ENCODE peak calls at places on chromosomes 4 and X, in nine cellular contexts. Q, R, H, B, M, U, O, X and G are unnamed samples.

GRCh38 chr4:74755486-74755885 is 38.8 kb downstream of the BTC start:
- DNase-seq in Q (no peak), R (no peak), H (no peak), B (no peak), M (no peak), U (no peak), O (no peak), X (no peak), G (peak)

GRCh38 chrX:69015564-69016218 is 149.6 kb downstream of the PJA1 start:
- DNase-seq in Q (no peak), R (no peak), H (no peak), B (no peak), M (no peak), U (no peak), O (no peak), X (no peak), G (no peak)

GRCh38 chr4:10115657-10116624 is 658 bp downstream of the WDR1 start:
- DNase-seq in Q (peak), R (peak), H (peak), B (no peak), M (peak), U (no peak), O (peak), X (peak), G (peak)

GRCh38 chrX:47278684-47279083 is 45.9 kb downstream of the USP11 start:
- DNase-seq in Q (peak), R (no peak), H (no peak), B (peak), M (peak), U (peak), O (no peak), X (no peak), G (peak)

GRCh38 chrX:44871114-44871645 is 1.8 kb upstream of the KDM6A start:
- DNase-seq in Q (no peak), R (no peak), H (no peak), B (no peak), M (peak), U (no peak), O (no peak), X (no peak), G (peak)

GRCh38 chr4:16116019-16116418 is 32.2 kb upstream of the PROM1 start:
- DNase-seq in Q (no peak), R (no peak), H (no peak), B (no peak), M (no peak), U (no peak), O (peak), X (no peak), G (no peak)

GRCh38 chr4:149347139-149347538 is 468.5 kb downstream of the IQCM start:
- DNase-seq in Q (no peak), R (no peak), H (no peak), B (peak), M (no peak), U (peak), O (no peak), X (no peak), G (peak)

GRCh38 chr4:160318567-160319220 is 1215.8 kb downstream of the RAPGEF2 start:
- DNase-seq in Q (no peak), R (peak), H (no peak), B (no peak), M (peak), U (peak), O (no peak), X (no peak), G (no peak)

GRCh38 chr4:40552536-40552935 is 77.1 kb downstream of the RBM47 start:
- DNase-seq in Q (no peak), R (no peak), H (no peak), B (no peak), M (peak), U (peak), O (peak), X (no peak), G (no peak)

GRCh38 chrX:34656842-34657780 is at the start of gene TMEM47:
- DNase-seq in Q (peak), R (no peak), H (no peak), B (peak), M (peak), U (peak), O (peak), X (peak), G (peak)

GRCh38 chr4:36687681-36688080 is 406.3 kb downstream of the DTHD1 start:
- DNase-seq in Q (no peak), R (no peak), H (no peak), B (no peak), M (no peak), U (no peak), O (no peak), X (no peak), G (no peak)

GRCh38 chr4:8058031-8058479 is 100.6 kb downstream of the ABLIM2 start:
- DNase-seq in Q (no peak), R (no peak), H (no peak), B (no peak), M (no peak), U (no peak), O (no peak), X (no peak), G (no peak)

GRCh38 chr4:85862896-85863295 is 387.9 kb downstream of the ARHGAP24 start:
- DNase-seq in Q (no peak), R (no peak), H (no peak), B (no peak), M (no peak), U (no peak), O (no peak), X (no peak), G (no peak)

GRCh38 chr4:89298788-89299152 is 8.8 kb downstream of the GPRIN3 start:
- DNase-seq in Q (peak), R (no peak), H (peak), B (no peak), M (peak), U (peak), O (no peak), X (no peak), G (peak)

GRCh38 chr4:80138556-80139538 is 58.5 kb upstream of the PRDM8 start:
- DNase-seq in Q (peak), R (no peak), H (no peak), B (peak), M (peak), U (peak), O (no peak), X (no peak), G (peak)

GRCh38 chr4:139950568-139950967 is 203.4 kb downstream of the MAML3 start:
- DNase-seq in Q (peak), R (no peak), H (no peak), B (no peak), M (no peak), U (peak), O (no peak), X (no peak), G (peak)

GRCh38 chrX:31233941-31234496 is 162.2 kb upstream of the FTHL17 start:
- DNase-seq in Q (no peak), R (no peak), H (peak), B (no peak), M (no peak), U (no peak), O (peak), X (no peak), G (no peak)

GRCh38 chrX:132114607-132115006 is 13.2 kb downstream of the FRMD7 start:
- DNase-seq in Q (no peak), R (no peak), H (no peak), B (no peak), M (no peak), U (no peak), O (no peak), X (no peak), G (no peak)

GRCh38 chr4:47312170-47312569 is 151.3 kb downstream of the COMMD8 start:
- DNase-seq in Q (no peak), R (no peak), H (no peak), B (no peak), M (no peak), U (peak), O (no peak), X (no peak), G (no peak)

GRCh38 chrX:99301990-99302389 is 1108.1 kb downstream of the PCDH19 start:
- DNase-seq in Q (no peak), R (no peak), H (peak), B (no peak), M (peak), U (no peak), O (no peak), X (peak), G (peak)

GRCh38 chr4:154574311-154574710 is 11.5 kb downstream of the FGB start:
- DNase-seq in Q (no peak), R (no peak), H (no peak), B (peak), M (no peak), U (no peak), O (no peak), X (no peak), G (no peak)

GRCh38 chr4:4428966-4429875 is 42.3 kb downstream of the NSG1 start:
- DNase-seq in Q (no peak), R (no peak), H (no peak), B (no peak), M (no peak), U (no peak), O (no peak), X (no peak), G (no peak)

GRCh38 chrX:19382500-19383145 is 38.9 kb downstream of the PDHA1 start:
- DNase-seq in Q (peak), R (peak), H (peak), B (peak), M (peak), U (no peak), O (peak), X (peak), G (peak)

GRCh38 chr4:184747034-184747830 is 13.3 kb upstream of the CENPU start:
- DNase-seq in Q (peak), R (no peak), H (no peak), B (no peak), M (no peak), U (no peak), O (peak), X (no peak), G (no peak)

GRCh38 chr4:185872747-185873380 is 60.9 kb upstream of the SORBS2 start:
- DNase-seq in Q (peak), R (peak), H (no peak), B (peak), M (no peak), U (no peak), O (no peak), X (no peak), G (no peak)

GRCh38 chrX:21691512-21692018 is 33.4 kb upstream of the KLHL34 start:
- DNase-seq in Q (peak), R (no peak), H (no peak), B (no peak), M (peak), U (no peak), O (no peak), X (no peak), G (peak)

GRCh38 chr4:384311-385010 is 46.8 kb downstream of the ZNF141 start:
- DNase-seq in Q (no peak), R (no peak), H (peak), B (no peak), M (no peak), U (no peak), O (no peak), X (no peak), G (no peak)

DNA sequence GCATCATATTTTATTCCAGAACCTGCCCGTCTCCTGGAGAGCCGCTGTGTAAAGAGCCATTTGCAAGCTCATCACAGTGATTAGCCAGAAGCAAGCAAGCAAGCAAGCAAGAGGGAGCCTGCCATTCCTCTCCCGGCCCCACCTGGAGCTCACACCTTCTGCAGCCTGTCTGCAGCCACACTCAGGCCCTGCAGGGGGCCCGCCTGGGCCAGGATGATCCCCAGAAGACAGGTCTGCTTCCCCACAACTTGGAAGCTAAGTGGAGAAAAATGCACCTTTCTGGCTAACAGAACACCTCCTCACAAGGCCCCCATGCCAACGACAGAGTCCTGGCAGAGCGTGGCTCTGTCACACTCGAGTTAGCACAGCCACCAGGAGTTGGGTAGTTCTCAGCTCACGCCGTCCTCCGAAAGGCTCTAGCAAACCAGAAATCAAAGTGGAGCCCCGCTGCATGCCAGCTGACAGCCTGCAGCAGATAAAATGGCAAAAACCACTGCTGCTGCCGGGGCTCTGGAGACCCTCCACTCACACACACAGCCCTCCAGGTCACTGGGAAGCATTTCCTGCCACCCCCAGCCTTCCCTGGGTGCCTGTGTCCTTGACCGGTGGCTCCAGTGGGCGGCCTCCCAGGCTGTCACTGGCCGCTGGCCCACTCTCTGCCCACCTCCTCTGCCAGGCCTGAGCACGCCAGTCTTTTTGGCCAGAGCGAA is 54.9 kb downstream of the DCTD start:
- DNase-seq in Q (no peak), R (no peak), H (no peak), B (no peak), M (no peak), U (no peak), O (peak), X (no peak), G (no peak)
- H2AFZ ChIP-seq in Q (peak), R (no peak), H (no peak), B (no peak), M (no peak), U (no peak), O (no peak), X (no peak), G (no peak)

DNA sequence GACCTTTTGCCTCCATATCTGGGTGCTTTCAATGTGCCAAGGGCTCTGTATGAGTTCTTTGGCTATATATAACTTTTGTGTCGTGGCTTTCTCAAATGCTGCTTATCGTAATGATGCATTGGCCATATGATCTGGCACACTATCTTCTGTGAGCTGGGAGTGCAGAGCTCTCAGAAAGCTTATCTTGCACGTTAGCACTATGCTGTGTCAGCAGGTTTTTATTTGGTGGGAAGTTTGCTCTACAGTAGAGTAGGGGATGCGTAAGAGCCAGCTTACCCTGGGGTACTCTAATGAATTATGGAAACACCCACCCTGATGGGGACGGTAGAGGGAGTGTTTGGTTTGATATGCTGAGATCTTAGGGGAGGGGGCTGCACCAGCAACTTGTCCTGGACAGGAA is 119.6 kb downstream of the FAAH2 start:
- DNase-seq in Q (no peak), R (no peak), H (no peak), B (no peak), M (no peak), U (no peak), O (no peak), X (no peak), G (no peak)
- H2AFZ ChIP-seq in Q (no peak), R (no peak), H (no peak), B (no peak), M (no peak), U (no peak), O (no peak), X (no peak), G (no peak)

DNA sequence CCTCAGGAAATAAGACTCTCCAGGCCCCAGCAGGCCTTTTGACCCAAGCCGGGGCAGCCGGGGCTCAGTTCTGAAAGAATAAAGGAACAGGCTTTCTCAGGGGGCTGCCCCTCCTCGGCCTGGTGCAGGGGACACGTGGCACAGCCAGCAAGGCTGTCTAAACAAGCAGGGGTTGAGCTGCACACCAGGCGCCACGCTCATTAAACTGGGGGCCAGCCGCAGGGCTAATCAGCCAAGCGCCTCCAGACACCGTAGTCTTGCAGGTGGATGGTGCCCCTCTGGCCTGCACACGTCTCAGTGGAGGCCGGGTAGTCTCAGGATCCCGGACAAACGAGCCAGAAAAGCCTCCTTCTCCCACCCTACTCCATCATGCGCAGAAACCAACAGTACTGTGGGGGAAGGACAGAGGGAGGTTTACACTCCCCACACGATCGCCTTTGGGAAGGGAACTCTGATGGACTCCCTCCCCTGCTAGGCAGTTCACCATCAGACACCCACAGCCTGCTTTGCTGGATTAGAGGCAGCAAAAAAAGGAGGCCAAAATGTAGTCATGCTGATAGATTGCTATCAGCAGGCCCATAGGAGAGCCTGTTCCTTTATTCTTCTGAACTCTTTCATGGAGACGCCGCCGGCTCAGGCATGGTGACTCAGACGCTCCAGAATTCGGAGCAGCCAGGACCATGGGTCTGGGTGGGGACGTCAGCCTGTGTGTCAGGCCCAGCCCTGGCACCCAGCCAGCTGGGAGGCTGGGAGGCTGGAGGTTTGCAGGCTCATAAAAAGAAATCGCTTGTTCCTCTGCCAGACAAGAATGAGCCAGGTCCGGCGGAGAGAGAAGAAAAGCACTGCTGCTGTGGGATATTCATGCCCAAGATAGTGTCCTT is 342.4 kb downstream of the BCOR start:
- DNase-seq in Q (peak), R (peak), H (peak), B (peak), M (peak), U (peak), O (peak), X (peak), G (peak)
- H2AFZ ChIP-seq in Q (no peak), R (no peak), H (peak), B (peak), M (peak), U (peak), O (no peak), X (no peak), G (no peak)

GRCh38 chr4:3075652-3075981 is 1.1 kb downstream of the HTT start:
- DNase-seq in Q (no peak), R (no peak), H (no peak), B (no peak), M (no peak), U (peak), O (no peak), X (no peak), G (no peak)
- H2AFZ ChIP-seq in Q (peak), R (no peak), H (no peak), B (no peak), M (no peak), U (no peak), O (no peak), X (no peak), G (peak)

DNA sequence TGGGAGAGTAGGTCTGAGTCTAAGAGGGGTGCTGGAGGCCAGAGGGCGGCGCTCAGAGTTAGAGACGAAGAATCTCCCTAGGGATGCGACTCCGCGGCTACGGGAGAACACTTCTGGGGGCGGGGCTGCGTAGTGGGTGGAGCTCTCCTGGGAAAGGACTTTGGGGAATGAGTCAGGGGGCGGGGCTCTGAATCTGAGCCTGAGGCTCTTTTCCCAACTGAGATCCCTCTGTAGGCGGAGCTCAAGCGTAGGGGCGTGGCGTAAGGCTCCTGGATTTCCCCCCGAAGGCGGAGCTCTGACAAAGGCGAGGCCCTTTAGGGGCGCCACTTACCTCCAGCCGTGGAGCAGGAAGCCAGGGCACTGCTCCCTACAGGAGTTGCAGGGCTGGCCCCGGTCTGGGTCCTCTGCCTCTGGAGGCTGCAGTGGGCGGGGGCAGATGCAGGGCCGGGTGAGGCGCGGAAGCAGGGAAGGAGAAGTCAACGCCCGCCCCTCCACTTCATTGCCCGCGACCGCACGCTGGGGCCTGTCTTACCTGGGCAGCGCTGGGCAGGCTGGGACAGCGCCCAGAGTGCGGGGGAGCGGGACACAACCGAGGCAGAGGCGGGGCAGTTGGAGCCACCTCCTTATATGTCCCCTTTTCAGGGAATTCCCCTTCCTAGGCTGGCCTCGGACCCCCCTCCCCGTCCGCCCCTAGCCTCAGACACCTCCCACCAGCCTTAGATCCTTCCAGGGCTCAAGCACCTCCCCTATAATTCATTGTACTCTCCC is 1.7 kb downstream of the PRICKLE3 start:
- DNase-seq in Q (peak), R (peak), H (peak), B (peak), M (peak), U (peak), O (peak), X (no peak), G (peak)
- H2AFZ ChIP-seq in Q (no peak), R (no peak), H (no peak), B (peak), M (peak), U (peak), O (no peak), X (no peak), G (peak)

GRCh38 chrX:71629467-71629866 is 11.2 kb upstream of the CXCR3 start:
- DNase-seq in Q (no peak), R (no peak), H (peak), B (no peak), M (no peak), U (no peak), O (no peak), X (no peak), G (no peak)

GRCh38 chrX:71626576-71626975 is 8.3 kb upstream of the CXCR3 start:
- DNase-seq in Q (no peak), R (no peak), H (no peak), B (no peak), M (no peak), U (no peak), O (no peak), X (no peak), G (no peak)

GRCh38 chrX:71623714-71624113 is 5.4 kb upstream of the CXCR3 start:
- DNase-seq in Q (no peak), R (no peak), H (no peak), B (no peak), M (no peak), U (no peak), O (no peak), X (no peak), G (no peak)

GRCh38 chrX:71625471-71625870 is 7.2 kb upstream of the CXCR3 start:
- DNase-seq in Q (no peak), R (no peak), H (no peak), B (no peak), M (no peak), U (no peak), O (no peak), X (no peak), G (no peak)

GRCh38 chrX:71627588-71628404 is 9.5 kb upstream of the CXCR3 start:
- DNase-seq in Q (no peak), R (no peak), H (no peak), B (no peak), M (no peak), U (no peak), O (no peak), X (no peak), G (no peak)
- H2AFZ ChIP-seq in Q (no peak), R (no peak), H (no peak), B (no peak), M (no peak), U (no peak), O (no peak), X (no peak), G (no peak)

GRCh38 chr4:6327220-6327917 is 57.7 kb downstream of the WFS1 start:
- DNase-seq in Q (peak), R (peak), H (peak), B (peak), M (peak), U (no peak), O (peak), X (peak), G (peak)

GRCh38 chr4:6324999-6325790 is 55.5 kb downstream of the WFS1 start:
- DNase-seq in Q (peak), R (no peak), H (no peak), B (no peak), M (peak), U (peak), O (no peak), X (no peak), G (peak)

GRCh38 chr4:6326312-6327060 is 56.8 kb downstream of the WFS1 start:
- DNase-seq in Q (no peak), R (no peak), H (no peak), B (no peak), M (no peak), U (no peak), O (no peak), X (no peak), G (no peak)

GRCh38 chr4:6324461-6324998 is 54.9 kb downstream of the WFS1 start:
- DNase-seq in Q (no peak), R (no peak), H (no peak), B (no peak), M (no peak), U (no peak), O (no peak), X (no peak), G (no peak)

GRCh38 chr4:6325791-6326290 is 56.2 kb downstream of the WFS1 start:
- DNase-seq in Q (no peak), R (no peak), H (no peak), B (no peak), M (no peak), U (no peak), O (no peak), X (no peak), G (no peak)
- H2AFZ ChIP-seq in Q (no peak), R (no peak), H (no peak), B (no peak), M (peak), U (peak), O (no peak), X (no peak), G (no peak)